ENCODE peak calls at places on chromosomes 2 and 18, in eight cellular contexts. K is lung microvascular endothelial cell; F is adipocyte; W is naive thymus-derived CD4-positive, alpha-beta T cell; E is substantia nigra; A is Daoy; M is activated T-helper 1 cell treated with anti-CD3 and anti-CD28 coated beads, Interleukin-2, amount 50 U/mL, for 16 hours; O is RKO. Y is an unnamed sample.

GRCh38 chr2:27489118-27489497 is 435 bp downstream of the IFT172 start:
- DNase-seq in F (peak; percentile 40), M (no peak), K (peak; percentile 42), E (no peak), A (peak; percentile 29), O (peak; percentile 34), W (peak; percentile 53), Y (no peak)

GRCh38 chr2:106075038-106075437 is 119.1 kb downstream of the UXS1 start:
- DNase-seq in E (no peak), A (no peak), K (no peak), F (peak; percentile 22), W (no peak), O (no peak), M (no peak), Y (no peak)

GRCh38 chr18:3177902-3178687 is 41.7 kb downstream of the MYOM1 start:
- DNase-seq in K (no peak), A (no peak), M (no peak), W (peak; percentile 23), F (no peak), O (no peak), E (no peak), Y (peak; percentile 81)

GRCh38 chr2:188787661-188788044 is 186.5 kb upstream of the COL3A1 start:
- DNase-seq in M (no peak), F (peak; percentile 63), E (no peak), A (peak; percentile 4), K (no peak), O (no peak), W (no peak), Y (no peak)

GRCh38 chr2:84881581-84882414 is 914 bp upstream of the TRABD2A start:
- DNase-seq in O (peak; percentile 90), F (peak; percentile 97), K (peak; percentile 83), E (peak; percentile 9), W (peak; percentile 82), M (peak; percentile 80), A (peak; percentile 86), Y (peak; percentile 76)

GRCh38 chr2:226758886-226759660 is 40.5 kb downstream of the IRS1 start:
- DNase-seq in W (no peak), E (no peak), K (no peak), O (no peak), M (no peak), A (peak; percentile 18), F (peak; percentile 80), Y (peak; percentile 50)

GRCh38 chr2:3289971-3290370 is 87.6 kb downstream of the EIPR1 start:
- DNase-seq in W (no peak), A (no peak), K (no peak), O (no peak), M (no peak), E (no peak), F (no peak), Y (no peak)

GRCh38 chr2:44936275-44936674 is 5.2 kb upstream of the SIX3 start:
- DNase-seq in F (no peak), K (no peak), W (no peak), O (no peak), A (no peak), M (no peak), E (no peak), Y (no peak)

GRCh38 chr2:223532161-223532560 is 70.0 kb downstream of the SCG2 start:
- DNase-seq in F (peak; percentile 42), K (no peak), E (no peak), W (no peak), M (no peak), A (no peak), O (no peak), Y (no peak)

GRCh38 chr2:113755690-113756063 is 765 bp downstream of the SLC35F5 start:
- DNase-seq in A (no peak), K (peak; percentile 34), W (peak; percentile 12), F (peak; percentile 65), O (peak; percentile 51), M (no peak), E (no peak), Y (no peak)

GRCh38 chr2:233846387-233847247 is 7.7 kb downstream of the HJURP start:
- DNase-seq in E (no peak), F (no peak), O (no peak), W (no peak), A (no peak), M (no peak), K (peak; percentile 88), Y (no peak)

GRCh38 chr2:233597522-233597921 is 19.9 kb upstream of the UGT1A8 start:
- DNase-seq in F (no peak), M (no peak), A (no peak), E (no peak), W (no peak), O (no peak), K (no peak), Y (no peak)

GRCh38 chr2:216665717-216666116 is 29.6 kb downstream of the IGFBP5 start:
- DNase-seq in M (no peak), K (no peak), A (no peak), F (no peak), E (no peak), O (no peak), W (no peak), Y (no peak)

GRCh38 chr2:16063955-16064633 is 123.7 kb downstream of the MYCN start:
- DNase-seq in A (no peak), K (no peak), W (no peak), F (no peak), M (no peak), O (no peak), E (no peak), Y (no peak)

GRCh38 chr18:24603151-24603550 is 142.7 kb downstream of the HRH4 start:
- DNase-seq in M (no peak), K (no peak), F (no peak), A (no peak), W (no peak), E (no peak), O (no peak), Y (no peak)

GRCh38 chr18:10142056-10142455 is 228.2 kb downstream of the VAPA start:
- DNase-seq in E (no peak), F (no peak), K (peak; percentile 22), O (no peak), W (no peak), A (no peak), M (no peak), Y (no peak)

GRCh38 chr18:29154758-29155725 is 978.1 kb upstream of the CDH2 start:
- DNase-seq in A (peak; percentile 73), M (no peak), F (peak; percentile 76), O (peak; percentile 13), E (no peak), W (no peak), K (peak; percentile 82), Y (peak; percentile 39)

GRCh38 chr2:28821295-28821958 is 10.8 kb downstream of the SPDYA start:
- DNase-seq in A (peak; percentile 55), E (no peak), W (peak; percentile 54), O (peak; percentile 76), K (peak; percentile 60), M (peak; percentile 22), F (peak; percentile 77), Y (peak; percentile 31)

GRCh38 chr2:234488913-234489451 is 7.9 kb downstream of the ARL4C start:
- DNase-seq in O (no peak), E (no peak), A (no peak), K (no peak), M (peak; percentile 49), W (peak; percentile 89), F (no peak), Y (no peak)

GRCh38 chr2:239462671-239463506 is 62.1 kb upstream of the HDAC4 start:
- DNase-seq in O (no peak), M (no peak), K (no peak), E (no peak), A (no peak), W (no peak), F (no peak), Y (no peak)

GRCh38 chr2:3433339-3433699 is 53.8 kb downstream of the TRAPPC12 start:
- DNase-seq in M (no peak), F (no peak), E (no peak), O (no peak), A (no peak), K (no peak), W (no peak), Y (no peak)

GRCh38 chr2:85231242-85231805 is 96.5 kb downstream of the TGOLN2 start:
- DNase-seq in W (no peak), E (no peak), F (no peak), A (no peak), K (no peak), M (no peak), O (no peak), Y (no peak)

GRCh38 chr2:181780159-181781081 is 100.1 kb upstream of the NEUROD1 start:
- DNase-seq in F (peak; percentile 33), M (no peak), A (peak; percentile 27), E (no peak), K (peak; percentile 26), O (no peak), W (no peak), Y (peak; percentile 88)

GRCh38 chr2:42076357-42076921 is 28.6 kb downstream of the PKDCC start:
- DNase-seq in M (no peak), W (no peak), F (no peak), A (no peak), O (no peak), K (no peak), E (no peak), Y (no peak)

GRCh38 chr2:238593678-238594077 is 167.0 kb downstream of the ASB1 start:
- DNase-seq in M (no peak), A (no peak), E (no peak), F (no peak), O (no peak), W (no peak), K (no peak), Y (no peak)

GRCh38 chr2:230895536-230896345 is 29.3 kb downstream of the GPR55 start:
- DNase-seq in O (no peak), A (no peak), F (no peak), E (no peak), M (no peak), K (no peak), W (no peak), Y (no peak)

GRCh38 chr2:71505086-71505769 is 51.9 kb downstream of the DYSF start:
- DNase-seq in O (no peak), E (no peak), F (no peak), A (peak; percentile 23), K (no peak), M (no peak), W (no peak), Y (no peak)

GRCh38 chr2:57850415-57851130 is 196.0 kb upstream of the VRK2 start:
- DNase-seq in W (no peak), O (no peak), M (no peak), F (no peak), E (no peak), K (no peak), A (no peak), Y (no peak)

GRCh38 chr2:240819404-240820013 is 510 bp downstream of the KIF1A start:
- DNase-seq in K (no peak), A (no peak), E (no peak), O (no peak), W (no peak), M (no peak), F (peak; percentile 19), Y (no peak)

GRCh38 chr2:223538920-223539440 is 63.2 kb downstream of the SCG2 start:
- DNase-seq in K (no peak), M (no peak), E (no peak), W (no peak), O (no peak), A (no peak), F (no peak), Y (no peak)

GRCh38 chr2:30446602-30447148 is 371 bp upstream of the LCLAT1 start:
- DNase-seq in K (peak; percentile 83), W (no peak), A (peak; percentile 11), F (peak; percentile 36), E (no peak), M (no peak), O (peak; percentile 23), Y (no peak)

Y was measured in H4.